ENCODE peak calls at places on chromosomes 16 and 17, in seven cellular contexts. L is fibroblast of the aortic adventitia, C is Caco-2, B is HS-5, G is HFF-Myc, F is AG09319, H is mucosa of gallbladder. U is an unnamed sample.

GRCh38 chr17:42980766-42981397 is 517 bp downstream of the RUNDC1 start:
- DNase-seq in L (peak), C (peak), B (no peak), G (no peak), F (no peak), H (peak), U (peak)

GRCh38 chr16:81261049-81261648 is 22.7 kb downstream of the BCO1 start:
- DNase-seq in L (peak), C (no peak), B (no peak), G (no peak), F (no peak), H (no peak), U (no peak)

GRCh38 chr16:2082983-2083364 is 35.2 kb downstream of the TSC2 start:
- DNase-seq in L (no peak), C (no peak), B (no peak), G (no peak), F (no peak), H (no peak), U (no peak)

GRCh38 chr16:48158296-48158695 is 2.5 kb upstream of the ABCC12 start:
- DNase-seq in L (peak), C (no peak), B (no peak), G (no peak), F (no peak), H (no peak), U (peak)

GRCh38 chr17:19237389-19238166 is 412 bp downstream of the EPN2 start:
- DNase-seq in L (no peak), C (peak), B (no peak), G (no peak), F (no peak), H (no peak), U (no peak)

GRCh38 chr16:54585094-54585493 is 298.5 kb upstream of the IRX3 start:
- DNase-seq in L (no peak), C (no peak), B (no peak), G (no peak), F (no peak), H (no peak), U (no peak)

GRCh38 chr17:31583795-31584340 is 192.4 kb downstream of the RAB11FIP4 start:
- DNase-seq in L (peak), C (no peak), B (no peak), G (no peak), F (no peak), H (no peak), U (no peak)

GRCh38 chr16:22739077-22739476 is 74.9 kb upstream of the HS3ST2 start:
- DNase-seq in L (no peak), C (no peak), B (no peak), G (no peak), F (no peak), H (no peak), U (no peak)

GRCh38 chr17:510223-510917 is 157.8 kb upstream of the RPH3AL start:
- DNase-seq in L (no peak), C (no peak), B (no peak), G (no peak), F (no peak), H (no peak), U (no peak)

GRCh38 chr17:64641499-64641898 is 20.6 kb downstream of the SMURF2 start:
- DNase-seq in L (peak), C (peak), B (peak), G (peak), F (peak), H (no peak), U (peak)

GRCh38 chr17:64066709-64067108 is 46.3 kb upstream of the ICAM2 start:
- DNase-seq in L (no peak), C (no peak), B (no peak), G (no peak), F (no peak), H (no peak), U (no peak)

GRCh38 chr17:55140751-55141150 is 124.0 kb upstream of the HLF start:
- DNase-seq in L (no peak), C (no peak), B (no peak), G (no peak), F (no peak), H (no peak), U (no peak)

U was measured in amniotic epithelial cell.